ENCODE peak calls at places on chromosomes 3 and 15, in five cellular contexts. B is cardiac fibroblast, Z is mucosa of descending colon, S is testis, T is fibroblast of lung. Y is an unnamed sample.

GRCh38 chr3:194137314-194138097 is 1.6 kb downstream of the HES1 start:
- DNase-seq in Z (peak), S (peak), B (peak), T (peak), Y (peak)

GRCh38 chr3:100518983-100519382 is 26.6 kb downstream of the TMEM45A start:
- DNase-seq in T (peak), B (peak), Z (no peak), S (no peak), Y (no peak)

GRCh38 chr3:49554639-49555265 is 475 bp downstream of the BSN start:
- DNase-seq in Z (no peak), T (no peak), B (peak), S (peak), Y (no peak)

GRCh38 chr15:101675015-101675414 is 22.8 kb upstream of the TM2D3 start:
- DNase-seq in S (no peak), B (peak), T (peak), Z (no peak), Y (no peak)

GRCh38 chr3:151726016-151726415 is 7.7 kb upstream of the AADACL2 start:
- DNase-seq in T (peak), S (no peak), B (peak), Z (no peak), Y (no peak)

GRCh38 chr15:37764733-37765191 is 169.7 kb upstream of the TMCO5A start:
- DNase-seq in T (peak), B (peak), S (peak), Z (no peak), Y (peak)

GRCh38 chr3:25441234-25441856 is 13.3 kb downstream of the RARB start:
- DNase-seq in T (no peak), B (no peak), S (peak), Z (no peak), Y (no peak)

GRCh38 chr3:34108976-34109375 is 310.5 kb downstream of the PDCD6IP start:
- DNase-seq in B (no peak), S (no peak), Z (no peak), T (no peak), Y (no peak)

GRCh38 chr3:62039584-62039983 is 333.8 kb downstream of the FEZF2 start:
- DNase-seq in S (peak), T (no peak), B (no peak), Z (no peak), Y (no peak)

GRCh38 chr15:46751303-46751702 is 966.0 kb upstream of the SEMA6D start:
- DNase-seq in Z (no peak), B (no peak), T (no peak), S (no peak), Y (no peak)

GRCh38 chr3:128794067-128794768 is 68.2 kb downstream of the RAB7A start:
- DNase-seq in B (peak), S (no peak), T (peak), Z (no peak), Y (peak)

GRCh38 chr15:67079361-67079760 is 14.0 kb downstream of the SMAD3 start:
- DNase-seq in Z (no peak), T (no peak), B (no peak), S (no peak), Y (no peak)

GRCh38 chr15:82122754-82123400 is 77.1 kb upstream of the MEX3B start:
- DNase-seq in Z (no peak), B (peak), S (peak), T (peak), Y (peak)

GRCh38 chr3:27354588-27355203 is 14.5 kb downstream of the NEK10 start:
- DNase-seq in B (peak), S (no peak), T (no peak), Z (no peak), Y (no peak)

GRCh38 chr3:186220886-186221285 is 112.0 kb upstream of the ETV5 start:
- DNase-seq in B (no peak), T (no peak), Z (no peak), S (peak), Y (peak)

GRCh38 chr3:150495563-150496168 is 50.6 kb downstream of the SERP1 start:
- DNase-seq in S (no peak), Z (no peak), B (peak), T (peak), Y (peak)

GRCh38 chr3:27680517-27681246 is 41.4 kb downstream of the EOMES start:
- DNase-seq in B (no peak), T (peak), S (no peak), Z (no peak), Y (peak)

GRCh38 chr3:25454411-25454927 is 26.4 kb downstream of the RARB start:
- DNase-seq in B (no peak), Z (no peak), S (no peak), T (no peak), Y (no peak)

GRCh38 chr3:149252272-149252671 is 30.6 kb upstream of the CP start:
- DNase-seq in T (no peak), Z (no peak), B (no peak), S (no peak), Y (no peak)

GRCh38 chr3:13177641-13178040 is 104.4 kb upstream of the IQSEC1 start:
- DNase-seq in B (no peak), S (no peak), T (no peak), Z (no peak), Y (no peak)
- H3K4me3 ChIP-seq in B (no peak), S (no peak), T (no peak), Z (no peak), Y (no peak)

DNA sequence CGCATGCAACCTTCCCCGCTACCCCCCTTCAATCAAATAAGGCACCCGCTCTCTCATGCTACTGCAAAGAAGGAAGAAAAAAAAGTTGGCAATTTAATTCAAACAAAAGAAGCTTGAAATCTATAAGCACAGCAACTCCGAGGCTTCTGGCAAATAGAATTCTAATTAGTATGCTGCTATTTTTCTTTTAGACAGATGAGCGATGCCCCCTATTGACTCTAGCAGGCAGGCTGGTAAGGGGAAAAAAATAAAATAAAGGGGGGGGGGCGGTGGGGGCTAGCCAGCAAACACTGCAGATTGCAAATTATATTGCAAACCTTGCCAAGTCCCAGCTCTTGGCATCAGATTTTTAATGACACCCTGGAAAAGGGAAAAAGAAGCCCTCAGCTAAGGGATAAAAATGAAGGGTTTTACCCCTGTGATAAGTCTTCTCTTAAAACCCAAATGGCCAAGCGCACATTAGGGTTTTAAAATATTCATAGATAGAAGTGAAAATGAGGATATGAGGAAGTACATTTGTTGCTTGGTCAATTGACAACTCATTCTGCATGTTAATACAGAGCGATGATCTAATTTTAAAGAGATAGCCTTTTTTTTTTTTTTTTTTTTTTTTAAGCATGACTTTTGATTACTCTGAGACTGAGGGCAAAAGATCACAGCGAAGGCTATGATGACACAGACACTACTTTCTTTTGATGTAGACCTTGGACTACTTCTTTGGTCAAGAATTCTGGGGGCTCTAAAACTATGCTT is 255.3 kb downstream of the NR2F2 start:
- DNase-seq in B (peak), Z (no peak), T (peak), S (no peak), Y (no peak)
- H3K4me3 ChIP-seq in B (no peak), Z (no peak), T (no peak), S (no peak), Y (no peak)

GRCh38 chr15:25327671-25328070 is 111.2 kb downstream of the UBE3A start:
- DNase-seq in B (no peak), S (no peak), Z (no peak), T (no peak), Y (no peak)

DNA sequence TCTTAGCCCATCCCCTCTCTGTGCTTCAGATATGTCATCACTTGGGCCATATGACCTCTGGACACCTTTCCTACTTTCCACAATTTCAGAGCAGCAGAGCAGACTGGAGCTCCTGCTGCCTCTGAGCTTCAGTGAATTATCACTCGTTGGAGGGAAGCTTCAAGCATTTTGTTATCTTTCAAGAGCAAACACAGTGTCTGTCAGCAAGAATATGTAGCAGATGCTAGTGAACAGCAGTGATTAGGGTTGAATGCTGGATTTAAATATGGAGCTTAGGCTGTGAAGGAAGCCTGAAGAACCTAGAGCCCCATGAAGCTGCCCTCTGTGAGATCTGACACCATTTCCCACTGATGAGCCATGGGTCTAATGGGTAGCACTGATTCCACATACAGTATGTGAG is 115.4 kb downstream of the UBE3A start:
- DNase-seq in T (no peak), Z (no peak), S (no peak), B (no peak), Y (no peak)
- H3K4me3 ChIP-seq in T (no peak), Z (no peak), S (no peak), B (no peak), Y (no peak)

GRCh38 chr3:42270561-42270960 is 4.6 kb upstream of the CCK start:
- DNase-seq in Z (no peak), B (no peak), T (no peak), S (no peak), Y (no peak)
- H3K4me3 ChIP-seq in Z (no peak), B (no peak), T (no peak), S (no peak), Y (no peak)

GRCh38 chr15:39338251-39338650 is 242.6 kb upstream of the THBS1 start:
- DNase-seq in B (no peak), S (no peak), Z (no peak), T (no peak), Y (no peak)
- H3K4me3 ChIP-seq in B (no peak), S (no peak), Z (no peak), T (no peak), Y (no peak)

DNA sequence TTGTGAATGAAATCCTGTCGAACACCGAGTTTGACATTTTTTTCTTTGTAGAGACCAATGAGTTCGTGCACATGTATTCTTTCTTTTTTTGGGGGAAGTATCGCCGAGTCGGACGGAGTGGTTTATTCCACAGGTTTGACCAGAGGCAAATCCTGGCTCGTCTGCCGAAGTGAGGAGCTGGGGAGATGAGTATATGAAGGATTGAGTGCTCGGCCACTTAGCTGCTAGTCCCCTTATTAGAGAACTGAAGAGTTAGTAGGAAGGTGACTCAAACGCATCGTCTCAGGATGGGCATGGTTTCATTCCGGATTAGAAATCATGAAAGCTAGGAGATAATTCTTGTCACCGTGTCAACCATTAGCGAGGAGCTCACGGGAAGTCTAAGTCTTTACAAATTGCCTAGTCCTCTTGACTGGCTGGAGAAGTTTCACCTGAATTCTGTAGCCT is 154.7 kb upstream of the GOLIM4 start:
- DNase-seq in B (peak), S (peak), T (peak), Z (no peak), Y (no peak)
- H3K4me3 ChIP-seq in B (peak), S (peak), T (peak), Z (no peak), Y (peak)

DNA sequence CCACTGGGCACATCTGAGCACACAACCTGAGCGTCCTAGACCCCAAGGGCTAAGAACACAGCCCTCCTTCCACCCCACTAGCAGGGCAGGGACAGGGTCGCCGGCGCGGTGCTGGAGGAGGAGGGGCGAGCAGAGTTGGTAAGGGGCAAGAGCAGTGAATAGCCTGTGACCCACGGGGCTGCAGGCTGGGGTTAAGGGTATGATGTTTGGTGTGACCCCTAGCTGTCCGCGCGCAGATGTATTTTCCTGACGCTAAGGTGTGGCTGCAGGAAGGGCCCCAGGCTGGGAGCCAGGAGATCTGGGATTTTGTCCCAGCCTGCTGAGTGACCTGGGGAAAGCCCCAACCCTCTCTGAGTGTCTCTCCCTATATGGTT is 1.3 kb upstream of the C15orf39 start:
- DNase-seq in T (no peak), B (no peak), S (no peak), Z (no peak), Y (no peak)
- H3K4me3 ChIP-seq in T (no peak), B (no peak), S (no peak), Z (no peak), Y (no peak)

DNA sequence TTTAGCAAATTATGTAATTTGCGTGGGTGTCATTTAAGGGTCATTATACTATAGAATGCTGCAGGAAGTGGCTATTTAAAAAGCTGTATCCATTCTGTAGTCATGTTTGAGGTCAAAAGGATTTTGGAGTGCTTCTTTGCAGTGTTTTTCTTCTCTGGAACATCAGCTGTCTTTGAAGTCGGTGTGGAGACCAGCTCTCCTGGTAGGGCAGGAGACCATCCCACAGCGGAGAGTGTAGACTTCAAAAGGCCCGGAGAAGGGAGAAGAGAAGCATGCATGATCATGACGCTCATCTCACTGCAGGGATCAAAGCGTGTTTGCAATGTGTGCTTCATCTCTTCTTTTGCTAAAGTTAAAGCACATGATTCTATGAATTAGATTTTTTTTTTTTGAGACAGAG is 19.9 kb downstream of the PXK start:
- DNase-seq in Z (no peak), B (no peak), T (no peak), S (no peak), Y (no peak)
- H3K4me3 ChIP-seq in Z (no peak), B (no peak), T (no peak), S (no peak), Y (no peak)

DNA sequence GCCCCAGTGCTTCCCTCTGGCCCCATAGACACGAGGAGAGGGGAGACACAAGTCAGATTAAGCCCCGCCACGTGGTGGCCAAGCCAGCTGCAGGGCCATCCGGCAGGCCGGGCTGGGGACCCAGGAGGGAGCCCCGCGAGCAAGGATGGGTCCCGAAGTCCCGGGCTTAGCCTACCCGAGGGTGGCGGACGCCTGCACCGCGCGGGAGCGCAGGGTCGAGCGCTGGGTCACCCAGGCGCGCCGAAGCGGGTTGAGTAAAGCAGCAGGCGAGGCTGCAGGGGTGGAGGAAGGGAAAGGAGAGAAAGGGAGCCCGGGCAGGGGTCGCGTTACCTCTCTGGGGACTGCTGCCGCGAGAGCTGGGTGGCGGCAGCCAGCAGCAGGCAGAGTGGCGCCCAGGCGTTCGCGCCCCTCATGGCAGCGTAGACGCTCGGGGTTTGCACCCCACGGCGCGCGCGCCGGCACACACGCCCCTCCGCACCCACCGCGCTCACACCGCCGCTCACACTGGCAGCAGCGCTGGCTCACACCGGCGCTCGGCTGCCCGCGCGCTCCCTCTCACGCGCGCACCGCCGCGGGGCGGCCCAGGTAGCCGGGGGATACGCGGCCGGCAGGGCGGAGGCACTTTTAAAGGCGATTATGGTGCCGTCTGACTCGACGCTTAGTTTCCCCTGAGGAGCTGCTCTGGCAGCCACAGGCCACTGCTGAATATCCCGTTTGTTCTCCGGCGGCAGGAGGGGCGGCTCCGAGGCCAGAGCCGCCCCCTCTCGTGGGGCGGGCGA is at the start of gene PCOLCE2:
- DNase-seq in T (peak), S (peak), Z (peak), B (peak), Y (no peak)
- H3K4me3 ChIP-seq in T (peak), S (peak), Z (no peak), B (peak), Y (peak)

GRCh38 chr15:72315706-72316370 is 4.1 kb downstream of the CELF6 start:
- DNase-seq in Z (no peak), B (peak), T (no peak), S (no peak), Y (no peak)

GRCh38 chr15:72319985-72320671 is at the start of gene CELF6:
- DNase-seq in S (peak), T (peak), B (peak), Z (peak), Y (peak)

GRCh38 chr15:72318408-72318942 is 1.5 kb downstream of the CELF6 start:
- DNase-seq in B (no peak), T (no peak), Z (no peak), S (no peak), Y (peak)

GRCh38 chr15:72323752-72324151 is 3.8 kb upstream of the CELF6 start:
- DNase-seq in S (no peak), T (no peak), Z (no peak), B (no peak), Y (no peak)

GRCh38 chr15:72319360-72319984 is 485 bp downstream of the CELF6 start:
- DNase-seq in S (peak), B (peak), Z (peak), T (peak), Y (peak)
- H3K4me3 ChIP-seq in S (peak), B (no peak), Z (no peak), T (no peak), Y (peak)

Y was measured in adrenal gland.